ENCODE peak calls at places on chromosomes 3 and 15, in nine cellular contexts. H is uterus; Y is cardiac muscle cell; S is CD8-positive, alpha-beta T cell; L is vagina; Q is AG04450; F is H9; P is Caco-2; C is left lung. D is an unnamed sample. For H3K27me3, the result is how much of the 10 kb centered on the place peaks cover.

GRCh38 chr3:49020335-49021212 is 1.3 kb upstream of the NDUFAF3 start:
- DNase-seq in F (no peak), P (peak), S (no peak), C (peak), Q (no peak), H (peak), L (no peak), Y (peak), D (no peak)

GRCh38 chr3:32820971-32821685 is 3.3 kb downstream of the TRIM71 start:
- DNase-seq in P (no peak), F (no peak), H (no peak), C (no peak), L (no peak), Y (no peak), S (no peak), Q (no peak), D (no peak)

GRCh38 chr3:174533286-174533685 is 325.8 kb upstream of the NAALADL2 start:
- DNase-seq in F (no peak), P (no peak), C (no peak), H (no peak), Y (no peak), S (no peak), Q (peak), L (no peak), D (no peak)

GRCh38 chr3:151047636-151048035 is 37.8 kb upstream of the MED12L start:
- DNase-seq in F (no peak), Q (no peak), Y (no peak), P (peak), L (no peak), S (no peak), C (no peak), H (no peak), D (no peak)

GRCh38 chr3:99128205-99128604 is 226.7 kb upstream of the DCBLD2 start:
- DNase-seq in H (no peak), L (no peak), P (no peak), Y (no peak), F (no peak), Q (no peak), S (no peak), C (no peak), D (no peak)

GRCh38 chr3:101193957-101194356 is 126.4 kb downstream of the IMPG2 start:
- DNase-seq in Y (no peak), H (no peak), C (no peak), L (no peak), P (no peak), F (no peak), Q (no peak), S (no peak), D (no peak)

GRCh38 chr3:29065211-29065785 is 215.6 kb upstream of the RBMS3 start:
- DNase-seq in S (no peak), Y (peak), L (no peak), C (peak), P (no peak), Q (peak), H (peak), F (peak), D (no peak)

GRCh38 chr3:178291971-178292370 is 244.3 kb upstream of the KCNMB2 start:
- DNase-seq in P (no peak), H (no peak), Y (no peak), L (no peak), Q (no peak), S (no peak), C (no peak), F (no peak), D (no peak)

GRCh38 chr15:42138411-42138810 is 18.0 kb downstream of the PLA2G4F start:
- DNase-seq in Y (no peak), S (no peak), L (no peak), H (no peak), P (no peak), F (no peak), C (no peak), Q (no peak), D (no peak)

GRCh38 chr3:137012097-137012501 is 54.3 kb downstream of the IL20RB start:
- DNase-seq in C (no peak), F (no peak), L (no peak), P (no peak), H (no peak), Y (no peak), Q (peak), S (no peak), D (no peak)

GRCh38 chr3:159137966-159138365 is 336.1 kb downstream of the MFSD1 start:
- DNase-seq in Q (no peak), L (no peak), P (no peak), F (no peak), Y (no peak), C (no peak), S (no peak), H (no peak), D (no peak)

GRCh38 chr3:47746264-47746663 is 35.4 kb downstream of the SMARCC1 start:
- DNase-seq in S (no peak), P (no peak), L (no peak), Y (no peak), C (no peak), Q (no peak), H (no peak), F (no peak), D (no peak)

GRCh38 chr15:69265347-69265955 is 33.3 kb upstream of the PAQR5 start:
- DNase-seq in L (no peak), S (no peak), H (no peak), Y (peak), C (no peak), P (peak), F (no peak), Q (no peak), D (peak)

GRCh38 chr3:138256022-138256421 is 68.9 kb downstream of the ARMC8 start:
- DNase-seq in S (no peak), F (no peak), L (no peak), P (no peak), H (no peak), Y (no peak), C (no peak), Q (no peak), D (no peak)

GRCh38 chr3:89380006-89380405 is 272.6 kb downstream of the EPHA3 start:
- DNase-seq in C (no peak), Q (no peak), S (no peak), F (no peak), H (no peak), P (no peak), L (no peak), Y (no peak), D (no peak)

GRCh38 chr3:184384342-184384741 is 4.5 kb downstream of the CHRD start:
- DNase-seq in P (no peak), S (no peak), C (no peak), Y (no peak), L (no peak), Q (no peak), F (no peak), H (no peak), D (no peak)

GRCh38 chr3:151901282-151901945 is 28.0 kb downstream of the SUCNR1 start:
- DNase-seq in Q (no peak), F (no peak), P (no peak), L (no peak), Y (no peak), S (no peak), H (no peak), C (no peak), D (no peak)

GRCh38 chr15:101288905-101289513 is 6.0 kb downstream of the SNRPA1 start:
- DNase-seq in C (no peak), P (peak), F (no peak), S (no peak), L (no peak), H (no peak), Y (peak), Q (no peak), D (peak)

GRCh38 chr3:55246016-55246415 is 241.1 kb downstream of the WNT5A start:
- DNase-seq in C (no peak), F (no peak), Q (no peak), S (no peak), L (no peak), P (no peak), H (no peak), Y (no peak), D (no peak)

GRCh38 chr3:97291901-97292300 is 472.7 kb upstream of the ARL6 start:
- DNase-seq in H (no peak), F (no peak), P (no peak), L (no peak), S (no peak), C (no peak), Y (no peak), Q (no peak), D (no peak)

GRCh38 chr3:66039590-66039887 is 821 bp upstream of the MAGI1 start:
- DNase-seq in P (peak), F (peak), Q (no peak), C (peak), H (peak), Y (peak), L (no peak), S (no peak), D (no peak)

GRCh38 chr3:194874783-194875182 is 189.1 kb downstream of the FAM43A start:
- DNase-seq in S (no peak), Q (no peak), H (no peak), F (peak), P (no peak), L (peak), Y (no peak), C (no peak), D (no peak)

GRCh38 chr3:68915973-68916372 is 16.4 kb downstream of the TAFA4 start:
- DNase-seq in L (no peak), C (no peak), P (no peak), S (no peak), Y (no peak), F (no peak), H (no peak), Q (no peak), D (no peak)

DNA sequence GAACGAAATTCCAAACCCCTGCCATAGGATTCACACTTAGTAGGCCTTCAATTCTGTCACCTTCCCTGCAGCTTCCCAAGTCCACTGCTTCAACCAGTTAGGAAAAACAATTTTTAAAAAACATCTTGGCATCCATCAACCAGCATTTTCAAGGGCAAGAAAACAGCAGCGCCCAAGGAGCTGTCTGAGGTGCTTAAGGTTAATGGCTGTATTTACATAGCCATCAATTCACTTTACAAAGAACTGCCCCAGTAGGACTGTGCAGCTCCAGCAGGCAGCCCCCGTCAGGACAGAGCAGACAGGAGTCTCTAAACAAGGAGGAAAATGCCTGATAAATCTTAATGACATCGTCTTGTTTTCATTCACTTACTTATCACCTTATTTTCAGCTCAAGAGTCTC is 13.3 kb downstream of the TAFA4 start:
- DNase-seq in P (peak), C (no peak), F (peak), Y (peak), L (no peak), Q (no peak), S (no peak), H (no peak), D (no peak)
- H3K27me3 ChIP-seq in P (under half), C (under half), F (under half), Y (under half), L (under half), Q (under half), S (under half), H (under half), D (under half)

GRCh38 chr3:45983865-45984264 is 11.8 kb downstream of the FYCO1 start:
- DNase-seq in F (no peak), Y (no peak), H (no peak), C (no peak), L (no peak), Q (no peak), P (no peak), S (no peak), D (no peak)

GRCh38 chr3:45980819-45981218 is 14.8 kb downstream of the FYCO1 start:
- DNase-seq in C (no peak), L (no peak), F (no peak), P (no peak), S (no peak), Q (no peak), H (no peak), Y (no peak), D (no peak)

GRCh38 chr3:45980229-45980813 is 15.3 kb downstream of the FYCO1 start:
- DNase-seq in F (no peak), C (no peak), Q (no peak), H (no peak), P (no peak), Y (no peak), L (no peak), S (no peak), D (peak)

GRCh38 chr3:45979378-45979777 is 16.2 kb downstream of the FYCO1 start:
- DNase-seq in L (no peak), Y (no peak), F (no peak), C (no peak), H (no peak), Q (no peak), S (no peak), P (no peak), D (peak)

DNA sequence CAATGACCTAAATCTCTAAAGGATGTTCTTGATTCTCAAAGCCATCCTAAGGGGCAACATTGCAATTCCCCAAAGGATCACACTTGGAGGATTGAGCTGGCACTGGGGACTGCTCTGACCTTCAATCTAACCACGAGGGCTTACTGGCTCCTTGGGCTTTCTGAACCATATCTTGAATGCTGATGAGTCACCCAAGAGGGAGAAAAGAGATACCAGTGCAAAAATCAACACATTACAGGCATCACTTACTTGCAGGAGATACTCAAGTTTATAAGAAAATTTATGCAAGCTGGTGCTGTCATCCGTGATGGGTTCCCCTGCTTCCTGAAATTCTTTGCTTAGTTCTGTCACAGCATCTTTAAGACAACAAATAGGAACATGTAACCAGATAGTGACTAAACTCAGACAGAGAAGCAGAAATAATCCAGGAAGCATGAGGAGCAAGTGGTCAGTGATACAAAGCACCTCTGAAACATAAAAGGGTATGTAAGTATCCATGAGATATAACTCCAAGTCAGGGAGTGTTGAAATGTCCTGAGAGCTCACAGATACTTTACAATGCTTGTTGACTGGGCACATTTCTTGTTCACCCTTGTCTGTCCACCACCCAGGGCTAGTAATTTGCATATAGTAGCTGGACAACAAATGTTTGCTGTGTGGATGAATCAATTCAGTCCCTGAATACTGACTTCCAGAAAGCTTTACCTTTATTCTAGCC is 14.1 kb downstream of the FYCO1 start:
- DNase-seq in Y (peak), H (no peak), L (no peak), C (no peak), Q (no peak), S (no peak), P (no peak), F (no peak), D (no peak)
- H3K27me3 ChIP-seq in Y (under half), H (under half), L (under half), C (under half), Q (under half), S (under half), P (under half), F (under half), D (under half)

DNA sequence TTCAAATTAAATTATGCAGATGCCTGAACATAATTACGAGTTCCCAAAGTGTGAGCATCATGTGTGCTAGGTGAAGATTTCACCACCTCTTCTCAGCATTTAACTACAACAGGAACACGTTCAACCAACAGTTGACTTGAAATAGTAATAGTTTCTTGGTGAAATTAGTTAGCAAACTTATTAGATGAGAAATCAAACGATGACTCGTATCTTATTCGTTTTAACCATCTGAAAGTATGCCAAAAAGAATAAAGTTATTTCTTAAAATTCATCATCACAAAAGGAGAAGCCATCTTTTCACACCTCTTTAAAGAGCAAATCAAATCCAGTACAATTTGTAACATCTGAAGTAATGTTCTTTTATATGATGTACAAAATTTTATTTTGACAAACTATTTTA is 2.3 kb downstream of the BNC1 start:
- DNase-seq in S (no peak), C (no peak), P (no peak), H (no peak), F (no peak), Y (no peak), L (no peak), Q (no peak), D (no peak)
- H3K27me3 ChIP-seq in S (under half), C (half or more), P (under half), H (under half), F (under half), Y (half or more), L (under half), Q (under half), D (under half)

GRCh38 chr15:96416218-96416933 is 85.9 kb downstream of the NR2F2 start:
- DNase-seq in C (no peak), P (no peak), L (no peak), F (peak), Q (no peak), S (no peak), H (no peak), Y (no peak), D (no peak)

GRCh38 chr15:96412919-96413231 is 82.4 kb downstream of the NR2F2 start:
- DNase-seq in S (no peak), Q (no peak), F (no peak), P (no peak), H (no peak), C (no peak), Y (no peak), L (no peak), D (no peak)

GRCh38 chr15:96415513-96416217 is 85.2 kb downstream of the NR2F2 start:
- DNase-seq in Q (no peak), P (no peak), C (no peak), F (no peak), L (no peak), Y (no peak), S (no peak), H (no peak), D (no peak)

GRCh38 chr15:96416934-96417759 is 86.6 kb downstream of the NR2F2 start:
- DNase-seq in S (no peak), Q (no peak), L (no peak), Y (peak), P (peak), C (no peak), F (peak), H (peak), D (no peak)

DNA sequence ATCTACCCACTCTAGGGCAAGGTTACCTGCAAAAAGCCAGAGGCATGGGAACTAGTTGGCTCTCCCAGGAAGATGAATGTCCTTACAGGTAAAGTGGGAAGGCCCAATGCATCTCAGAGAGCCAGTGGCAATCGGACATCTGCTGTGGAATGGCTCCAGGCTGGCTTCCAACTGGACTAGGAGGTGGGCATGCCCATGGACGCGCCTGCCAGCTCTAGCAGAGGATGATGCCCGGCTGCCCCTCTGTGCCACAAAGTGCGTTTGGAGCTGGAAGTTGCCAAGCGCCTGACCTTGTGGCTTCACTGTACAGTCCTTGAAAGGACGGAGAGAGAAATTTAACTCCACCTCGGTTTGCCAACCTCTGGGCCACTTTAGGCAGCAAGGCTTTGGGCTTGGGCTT is 84.4 kb downstream of the NR2F2 start:
- DNase-seq in F (peak), Q (no peak), Y (no peak), H (no peak), L (no peak), C (no peak), P (no peak), S (no peak), D (no peak)
- H3K27me3 ChIP-seq in F (half or more), Q (half or more), Y (half or more), H (under half), L (under half), C (half or more), P (under half), S (under half), D (under half)

GRCh38 chr3:105618561-105618960 is 250.3 kb downstream of the CBLB start:
- DNase-seq in L (no peak), P (no peak), Y (no peak), C (no peak), S (no peak), Q (no peak), F (no peak), H (no peak), D (no peak)
- H3K27me3 ChIP-seq in L (under half), P (under half), Y (under half), C (under half), S (under half), Q (under half), F (under half), H (under half), D (under half)

GRCh38 chr3:188446791-188447190 is 292.8 kb downstream of the LPP start:
- DNase-seq in C (no peak), Q (no peak), F (no peak), H (no peak), Y (no peak), P (no peak), L (no peak), S (no peak), D (no peak)
- H3K27me3 ChIP-seq in C (under half), Q (under half), F (under half), H (under half), Y (under half), P (under half), L (under half), S (under half), D (under half)

GRCh38 chr3:123026551-123027291 is 842 bp downstream of the SEMA5B start:
- DNase-seq in P (peak), Q (no peak), F (peak), H (peak), L (no peak), S (no peak), C (no peak), Y (peak), D (no peak)

GRCh38 chr3:123031051-123031450 is 3.5 kb upstream of the SEMA5B start:
- DNase-seq in S (no peak), P (no peak), Q (no peak), F (no peak), L (no peak), C (no peak), H (no peak), Y (no peak), D (no peak)

GRCh38 chr3:123025642-123026521 is 1.7 kb downstream of the SEMA5B start:
- DNase-seq in P (no peak), H (peak), F (peak), L (no peak), Y (peak), Q (no peak), S (no peak), C (no peak), D (no peak)

GRCh38 chr3:123028233-123028828 is 768 bp upstream of the SEMA5B start:
- DNase-seq in S (no peak), Y (peak), L (no peak), H (peak), Q (peak), F (peak), C (no peak), P (peak), D (peak)

GRCh38 chr3:123027292-123028232 is at the start of gene SEMA5B:
- DNase-seq in C (no peak), H (peak), Y (peak), Q (no peak), S (no peak), L (no peak), P (peak), F (peak), D (no peak)
- H3K27me3 ChIP-seq in C (under half), H (under half), Y (under half), Q (half or more), S (under half), L (under half), P (under half), F (under half), D (half or more)

GRCh38 chr3:14834807-14835466 is 16.2 kb downstream of the FGD5 start:
- DNase-seq in C (no peak), F (no peak), Q (no peak), H (no peak), P (no peak), Y (no peak), S (no peak), L (no peak), D (no peak)
- H3K27me3 ChIP-seq in C (under half), F (under half), Q (under half), H (under half), P (under half), Y (under half), S (under half), L (under half), D (under half)

D was measured in CD4-positive, CD25-positive, alpha-beta regulatory T cell.